ENCODE peak calls at places on chromosomes 4 and X, in nine cellular contexts. S, U, D, K, F, R, G, C and T are unnamed samples.

GRCh38 chrX:145817666-145818521 is at the start of gene SLITRK2:
- DNase-seq in S (no peak), U (peak; percentile 0), D (peak; percentile 36), K (no peak), F (peak; percentile 4), R (no peak), G (no peak), C (no peak), T (no peak)

GRCh38 chr4:103802766-103803165 is 83.0 kb upstream of the TACR3 start:
- DNase-seq in S (no peak), U (no peak), D (no peak), K (no peak), F (no peak), R (no peak), G (no peak), C (no peak), T (no peak)

GRCh38 chr4:41320278-41320677 is 63.5 kb downstream of the UCHL1 start:
- DNase-seq in S (no peak), U (no peak), D (no peak), K (no peak), F (no peak), R (no peak), G (no peak), C (no peak), T (no peak)

GRCh38 chrX:110836982-110837381 is 41.4 kb upstream of the CHRDL1 start:
- DNase-seq in S (no peak), U (peak; percentile 0), D (no peak), K (no peak), F (no peak), R (no peak), G (no peak), C (no peak), T (no peak)

GRCh38 chrX:12843668-12844279 is 23.1 kb upstream of the TLR7 start:
- DNase-seq in S (no peak), U (no peak), D (no peak), K (no peak), F (no peak), R (no peak), G (no peak), C (no peak), T (no peak)

GRCh38 chr4:150173854-150174398 is 95.7 kb downstream of the DCLK2 start:
- DNase-seq in S (peak; percentile 34), U (peak; percentile 64), D (no peak), K (no peak), F (no peak), R (no peak), G (no peak), C (no peak), T (no peak)

GRCh38 chr4:142846105-142846728 is at the start of gene INPP4B:
- DNase-seq in S (peak; percentile 65), U (peak; percentile 64), D (peak; percentile 69), K (peak; percentile 63), F (peak; percentile 89), R (no peak), G (peak; percentile 62), C (peak; percentile 48), T (no peak)

GRCh38 chr4:152106113-152106763 is 345.4 kb upstream of the GATB start:
- DNase-seq in S (peak; percentile 77), U (peak; percentile 95), D (peak; percentile 72), K (peak; percentile 92), F (peak; percentile 97), R (no peak), G (no peak), C (peak; percentile 57), T (peak; percentile 87)

GRCh38 chr4:174398728-174399127 is 115.0 kb downstream of the CEP44 start:
- DNase-seq in S (no peak), U (peak; percentile 68), D (no peak), K (peak; percentile 70), F (peak; percentile 80), R (no peak), G (no peak), C (no peak), T (no peak)

GRCh38 chr4:93084599-93085305 is 743.8 kb upstream of the ATOH1 start:
- DNase-seq in S (no peak), U (no peak), D (no peak), K (no peak), F (no peak), R (no peak), G (no peak), C (no peak), T (no peak)

GRCh38 chr4:45661893-45662292 is 462.0 kb downstream of the GABRG1 start:
- DNase-seq in S (no peak), U (no peak), D (no peak), K (no peak), F (no peak), R (no peak), G (no peak), C (no peak), T (no peak)

GRCh38 chr4:55733874-55734437 is 85.6 kb upstream of the EXOC1L start:
- DNase-seq in S (peak; percentile 50), U (peak; percentile 50), D (peak; percentile 50), K (peak; percentile 93), F (peak; percentile 75), R (no peak), G (no peak), C (peak; percentile 79), T (peak; percentile 65)

GRCh38 chr4:16496501-16496900 is 270.2 kb upstream of the TAPT1 start:
- DNase-seq in S (no peak), U (peak; percentile 77), D (no peak), K (no peak), F (peak; percentile 91), R (no peak), G (no peak), C (no peak), T (no peak)

DNA sequence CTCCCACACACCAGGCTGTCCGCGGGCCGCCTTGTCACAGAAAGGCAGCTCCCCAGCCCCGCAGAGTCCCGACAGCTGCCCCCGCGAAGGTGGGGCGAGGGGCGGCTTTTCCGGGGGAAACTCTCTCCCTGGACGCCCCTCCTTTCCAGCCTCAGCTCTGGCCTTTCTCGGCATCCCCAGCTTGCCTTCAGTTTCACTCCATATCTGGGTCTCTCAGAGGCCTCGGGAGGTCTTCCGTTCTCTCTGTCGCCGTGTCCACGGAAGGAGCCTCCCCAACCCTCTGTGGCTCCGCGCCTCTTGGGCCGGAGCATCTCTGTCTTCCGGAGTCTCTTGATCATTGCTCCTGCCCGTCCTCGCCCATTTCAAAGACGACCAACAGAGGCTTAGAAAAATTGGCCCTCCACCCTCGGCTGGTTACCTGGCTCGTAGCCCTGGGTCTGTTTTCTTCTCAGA is 6.1 kb upstream of the MSX1 start:
- DNase-seq in S (peak; percentile 15), U (no peak), D (no peak), K (no peak), F (peak; percentile 50), R (no peak), G (no peak), C (no peak), T (no peak)
- H3K27me3 ChIP-seq in S (peaks cover 88% of the 10 kb centered on the region), U (peaks cover 82% of the 10 kb centered on the region), D (no peaks in the 10 kb centered on the region), K (peaks cover 45% of the 10 kb centered on the region), F (no peaks in the 10 kb centered on the region), R (peaks cover 53% of the 10 kb centered on the region), G (peaks cover 35% of the 10 kb centered on the region), C (peaks cover 94% of the 10 kb centered on the region), T (peaks cover 46% of the 10 kb centered on the region)

GRCh38 chrX:133364201-133364600 is 51.1 kb downstream of the GPC4 start:
- DNase-seq in S (no peak), U (peak; percentile 7), D (no peak), K (no peak), F (peak; percentile 26), R (no peak), G (no peak), C (no peak), T (no peak)
- H3K4me1 ChIP-seq in S (no peaks in the 10 kb centered on the region), U (peaks cover 11% of the 10 kb centered on the region), D (no peaks in the 10 kb centered on the region), K (no peaks in the 10 kb centered on the region), F (peaks cover 21% of the 10 kb centered on the region), R (no peaks in the 10 kb centered on the region), G (no peaks in the 10 kb centered on the region), C (no peaks in the 10 kb centered on the region), T (peaks cover 3% of the 10 kb centered on the region)

GRCh38 chr4:29966386-29966785 is 753.8 kb upstream of the PCDH7 start:
- DNase-seq in S (no peak), U (no peak), D (no peak), K (no peak), F (no peak), R (no peak), G (no peak), C (no peak), T (no peak)
- H3K4me3 ChIP-seq in S (no peak overlapping the region), U (no peak overlapping the region), D (no peak overlapping the region), K (no peak overlapping the region), F (no peak overlapping the region), R (no peak overlapping the region), G (no peak overlapping the region), C (no peak overlapping the region), T (no peak overlapping the region)

GRCh38 chr4:997375-998071 is 4.3 kb upstream of the SLC26A1 start:
- DNase-seq in S (peak; percentile 32), U (no peak), D (peak; percentile 66), K (no peak), F (peak; percentile 67), R (no peak), G (peak; percentile 29), C (no peak), T (no peak)
- H3K27me3 ChIP-seq in S (peaks cover 21% of the 10 kb centered on the region), U (peaks cover 73% of the 10 kb centered on the region), D (no peaks in the 10 kb centered on the region), K (peaks cover 29% of the 10 kb centered on the region), F (peaks cover 28% of the 10 kb centered on the region), R (peaks cover 31% of the 10 kb centered on the region), G (peaks cover 6% of the 10 kb centered on the region), C (peaks cover 47% of the 10 kb centered on the region), T (peaks cover 25% of the 10 kb centered on the region)

GRCh38 chr4:168607215-168607614 is 110.4 kb downstream of the PALLD start:
- DNase-seq in S (no peak), U (no peak), D (no peak), K (no peak), F (no peak), R (no peak), G (no peak), C (no peak), T (no peak)
- H3K4me1 ChIP-seq in S (peaks cover 15% of the 10 kb centered on the region), U (peaks cover 32% of the 10 kb centered on the region), D (peaks cover 4% of the 10 kb centered on the region), K (peaks cover 35% of the 10 kb centered on the region), F (peaks cover 35% of the 10 kb centered on the region), R (no peaks in the 10 kb centered on the region), G (no peaks in the 10 kb centered on the region), C (no peaks in the 10 kb centered on the region), T (no peaks in the 10 kb centered on the region)

DNA sequence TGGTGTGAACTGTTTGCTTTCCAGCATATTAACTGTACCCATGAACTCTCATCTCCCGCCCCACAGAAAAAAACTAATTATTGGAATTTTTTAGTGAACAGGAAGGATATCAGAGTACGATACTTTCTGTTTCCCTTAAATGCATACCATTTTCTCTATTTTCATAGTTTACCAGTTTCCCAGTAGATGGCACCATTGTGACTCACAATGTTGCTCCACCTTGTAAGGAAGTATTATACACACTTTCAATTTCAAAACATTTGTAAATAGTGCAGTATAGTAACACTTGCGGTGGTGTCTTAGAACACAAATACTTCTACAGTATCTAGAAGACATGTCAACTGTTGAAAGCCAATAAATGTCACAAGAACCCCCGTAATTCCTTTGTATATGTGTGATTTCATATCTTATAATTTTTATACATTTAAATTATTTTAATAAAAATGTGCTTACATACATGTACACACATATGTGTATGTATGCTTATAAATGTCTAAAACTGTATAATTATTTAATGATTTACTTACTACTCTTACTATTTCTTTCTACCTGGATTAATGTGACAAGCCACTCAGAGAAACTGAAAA is 167.3 kb downstream of the SLIT2 start:
- DNase-seq in S (no peak), U (peak; percentile 84), D (no peak), K (peak; percentile 52), F (peak; percentile 83), R (no peak), G (no peak), C (no peak), T (no peak)
- H3K4me3 ChIP-seq in S (no peak overlapping the region), U (no peak overlapping the region), D (peak overlapping the region; percentile 6), K (peak overlapping the region; percentile 42), F (peak overlapping the region; percentile 70), R (peak overlapping the region; percentile 25), G (no peak overlapping the region), C (peak overlapping the region; percentile 33), T (peak overlapping the region; percentile 4)

GRCh38 chr4:176063718-176064117 is 1.9 kb upstream of the WDR17 start:
- DNase-seq in S (peak; percentile 24), U (no peak), D (no peak), K (no peak), F (no peak), R (no peak), G (no peak), C (no peak), T (no peak)
- H3K27me3 ChIP-seq in S (peaks cover 4% of the 10 kb centered on the region), U (no peaks in the 10 kb centered on the region), D (no peaks in the 10 kb centered on the region), K (no peaks in the 10 kb centered on the region), F (no peaks in the 10 kb centered on the region), R (peaks cover 6% of the 10 kb centered on the region), G (no peaks in the 10 kb centered on the region), C (no peaks in the 10 kb centered on the region), T (no peaks in the 10 kb centered on the region)